ENCODE peak calls at places on chromosomes 4 and X, in five cellular contexts. One of them, this sample, is unnamed.

GRCh38 chr4:156575430-156576073 is 396.0 kb downstream of the PDGFC start:
- DNase-seq in activated B cell treated with CpG ODN at 0.5 μM for 24 hours: no peak
- DNase-seq in HEK293T: no peak
- DNase-seq in suprapubic skin: no peak
- DNase-seq in stimulated activated CD4-positive, alpha-beta T cell treated with anti-CD3 and anti-CD28 coated beads, Interleukin-12 subunit alpha, Interleukin-12 subunit beta, amount 100 ng/mL, for 4 hours: no peak
- DNase-seq in this sample: no peak

GRCh38 chrX:136652822-136653723 is 5.1 kb downstream of the CD40LG start:
- DNase-seq in activated B cell treated with CpG ODN at 0.5 μM for 24 hours: no peak
- DNase-seq in HEK293T: no peak
- DNase-seq in suprapubic skin: no peak
- DNase-seq in stimulated activated CD4-positive, alpha-beta T cell treated with anti-CD3 and anti-CD28 coated beads, Interleukin-12 subunit alpha, Interleukin-12 subunit beta, amount 100 ng/mL, for 4 hours: no peak
- DNase-seq in this sample: no peak

GRCh38 chrX:49627030-49627777 is 28.4 kb downstream of the GAGE1 start:
- DNase-seq in activated B cell treated with CpG ODN at 0.5 μM for 24 hours: no peak
- DNase-seq in HEK293T: peak
- DNase-seq in suprapubic skin: no peak
- DNase-seq in stimulated activated CD4-positive, alpha-beta T cell treated with anti-CD3 and anti-CD28 coated beads, Interleukin-12 subunit alpha, Interleukin-12 subunit beta, amount 100 ng/mL, for 4 hours: no peak
- DNase-seq in this sample: no peak

GRCh38 chr4:145840162-145840768 is 98.4 kb downstream of the ZNF827 start:
- DNase-seq in activated B cell treated with CpG ODN at 0.5 μM for 24 hours: no peak
- DNase-seq in HEK293T: peak
- DNase-seq in suprapubic skin: no peak
- DNase-seq in stimulated activated CD4-positive, alpha-beta T cell treated with anti-CD3 and anti-CD28 coated beads, Interleukin-12 subunit alpha, Interleukin-12 subunit beta, amount 100 ng/mL, for 4 hours: no peak
- DNase-seq in this sample: no peak

GRCh38 chr4:88743696-88744095 is 46.1 kb upstream of the NAP1L5 start:
- DNase-seq in activated B cell treated with CpG ODN at 0.5 μM for 24 hours: no peak
- DNase-seq in HEK293T: no peak
- DNase-seq in suprapubic skin: no peak
- DNase-seq in stimulated activated CD4-positive, alpha-beta T cell treated with anti-CD3 and anti-CD28 coated beads, Interleukin-12 subunit alpha, Interleukin-12 subunit beta, amount 100 ng/mL, for 4 hours: no peak
- DNase-seq in this sample: no peak

GRCh38 chrX:8201896-8202331 is 30.8 kb upstream of the VCX2 start:
- DNase-seq in activated B cell treated with CpG ODN at 0.5 μM for 24 hours: no peak
- DNase-seq in HEK293T: no peak
- DNase-seq in suprapubic skin: no peak
- DNase-seq in stimulated activated CD4-positive, alpha-beta T cell treated with anti-CD3 and anti-CD28 coated beads, Interleukin-12 subunit alpha, Interleukin-12 subunit beta, amount 100 ng/mL, for 4 hours: no peak
- DNase-seq in this sample: no peak

GRCh38 chrX:78658851-78659744 is at the start of gene RTL3:
- DNase-seq in activated B cell treated with CpG ODN at 0.5 μM for 24 hours: no peak
- DNase-seq in HEK293T: no peak
- DNase-seq in suprapubic skin: no peak
- DNase-seq in stimulated activated CD4-positive, alpha-beta T cell treated with anti-CD3 and anti-CD28 coated beads, Interleukin-12 subunit alpha, Interleukin-12 subunit beta, amount 100 ng/mL, for 4 hours: no peak
- DNase-seq in this sample: no peak

GRCh38 chr4:14035076-14035475 is 407.6 kb upstream of the BOD1L1 start:
- DNase-seq in activated B cell treated with CpG ODN at 0.5 μM for 24 hours: no peak
- DNase-seq in HEK293T: no peak
- DNase-seq in suprapubic skin: no peak
- DNase-seq in stimulated activated CD4-positive, alpha-beta T cell treated with anti-CD3 and anti-CD28 coated beads, Interleukin-12 subunit alpha, Interleukin-12 subunit beta, amount 100 ng/mL, for 4 hours: no peak
- DNase-seq in this sample: no peak

GRCh38 chr4:3771932-3772495 is 5.8 kb downstream of the ADRA2C start:
- DNase-seq in activated B cell treated with CpG ODN at 0.5 μM for 24 hours: no peak
- DNase-seq in HEK293T: no peak
- DNase-seq in suprapubic skin: no peak
- DNase-seq in stimulated activated CD4-positive, alpha-beta T cell treated with anti-CD3 and anti-CD28 coated beads, Interleukin-12 subunit alpha, Interleukin-12 subunit beta, amount 100 ng/mL, for 4 hours: no peak
- DNase-seq in this sample: no peak

This sample was measured in DND-41.